ENCODE peak calls at places on chromosomes 12 and 14, in five cellular contexts. E is HepG2, L is GM12878, A is H1, Q is K562. R is an unnamed sample.

GRCh38 chr14:52272375-52272774 is 4.9 kb downstream of the PTGDR start:
- DNase-seq in E (no peak), L (no peak), A (no peak), Q (no peak), R (no peak)

GRCh38 chr12:50579757-50580267 is 75.0 kb downstream of the DIP2B start:
- DNase-seq in E (no peak), L (peak; percentile 40), A (no peak), Q (no peak), R (no peak)

GRCh38 chr12:123269395-123269892 is 2.2 kb downstream of the CDK2AP1 start:
- DNase-seq in E (peak; percentile 30), L (no peak), A (no peak), Q (no peak), R (peak; percentile 95)

GRCh38 chr12:32502693-32503510 is 103.5 kb downstream of the FGD4 start:
- DNase-seq in E (no peak), L (no peak), A (no peak), Q (no peak), R (no peak)

GRCh38 chr12:6795088-6795487 is 5.8 kb downstream of the CD4 start:
- DNase-seq in E (no peak), L (no peak), A (no peak), Q (no peak), R (no peak)

GRCh38 chr14:35331605-35332516 is 39.7 kb downstream of the PSMA6 start:
- DNase-seq in E (peak; percentile 75), L (no peak), A (no peak), Q (peak; percentile 66), R (peak; percentile 55)

GRCh38 chr12:91811481-91812287 is 334.0 kb downstream of the BTG1 start:
- DNase-seq in E (peak; percentile 42), L (peak; percentile 40), A (no peak), Q (peak; percentile 65), R (peak; percentile 22)

GRCh38 chr14:67622675-67623074 is 3.0 kb downstream of the ARG2 start:
- DNase-seq in E (peak; percentile 85), L (no peak), A (no peak), Q (peak; percentile 71), R (no peak)

GRCh38 chr14:77125275-77126073 is 16.1 kb downstream of the ZDHHC22 start:
- DNase-seq in E (no peak), L (no peak), A (no peak), Q (no peak), R (peak; percentile 52)

GRCh38 chr14:91252901-91253794 is 8.6 kb upstream of the GPR68 start:
- DNase-seq in E (no peak), L (no peak), A (no peak), Q (peak; percentile 66), R (peak; percentile 79)

GRCh38 chr12:100061814-100062213 is 77.1 kb upstream of the ANKS1B start:
- DNase-seq in E (no peak), L (no peak), A (no peak), Q (no peak), R (no peak)
- TF ChIP-seq CTCF in E (no peak), L (no peak), A (no peak), Q (no peak), R (no peak)

DNA sequence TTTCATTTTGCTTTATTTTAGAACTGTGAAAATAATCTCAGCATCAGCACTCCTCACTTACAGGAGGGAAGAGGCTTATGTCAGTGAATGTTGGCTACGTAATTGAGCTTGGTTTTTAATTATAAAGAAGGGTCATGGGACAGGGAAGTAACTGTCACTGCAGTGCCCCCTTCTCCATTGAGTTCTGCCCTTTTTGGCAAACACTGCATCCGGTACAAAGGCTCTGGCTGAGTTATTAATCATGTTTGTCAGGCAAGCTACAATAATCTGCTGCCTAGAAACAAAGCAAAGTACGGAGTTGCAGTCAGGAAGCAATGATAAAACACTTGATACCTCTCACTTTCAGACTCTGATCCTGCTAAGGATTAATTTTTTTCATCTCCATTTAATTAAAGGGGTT is 546.7 kb downstream of the SNAPC1 start:
- DNase-seq in E (no peak), L (no peak), A (no peak), Q (no peak), R (no peak)
- TF ChIP-seq TAF1 in E (no peak), L (no peak), A (no peak), Q (no peak), R (no peak)

GRCh38 chr12:19303496-19303895 is 135.8 kb upstream of the AEBP2 start:
- DNase-seq in E (no peak), L (no peak), A (no peak), Q (no peak), R (no peak)
- TF ChIP-seq GABPA in E (no peak), L (no peak), A (no peak), Q (no peak), R (no peak)

DNA sequence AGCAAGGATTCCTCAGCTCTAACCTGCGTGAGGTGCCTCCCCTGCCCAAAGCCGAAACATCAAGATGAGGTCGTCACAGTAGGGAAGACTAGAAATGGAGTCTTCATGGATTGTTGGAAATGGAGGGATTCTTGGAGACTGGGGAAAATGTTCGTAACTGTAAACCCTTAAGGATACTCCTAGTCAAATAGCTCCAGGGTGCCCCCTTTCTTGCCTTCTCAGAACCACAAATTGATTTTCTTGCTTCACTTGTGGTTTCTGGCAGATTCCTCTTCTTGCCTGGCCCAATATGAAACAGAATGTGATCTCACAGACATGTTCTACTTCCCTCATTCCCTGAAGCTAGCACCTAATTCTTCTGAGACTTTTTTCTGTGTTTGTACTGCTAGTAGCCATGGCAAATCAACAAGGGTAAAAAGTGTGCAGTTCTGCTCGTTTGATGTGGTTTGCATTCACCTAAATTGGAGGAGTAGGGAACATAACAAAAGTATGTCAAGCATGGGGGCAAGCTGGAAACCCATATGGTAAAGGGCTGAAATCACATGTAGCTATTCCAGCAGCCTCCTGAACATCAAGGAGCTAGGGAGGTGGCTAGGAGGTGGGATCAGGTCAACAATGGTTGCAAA is 331.9 kb downstream of the PAWR start:
- DNase-seq in E (no peak), L (no peak), A (no peak), Q (no peak), R (no peak)
- TF ChIP-seq CTCF in E (no peak), L (no peak), A (peak; percentile 28), Q (no peak), R (no peak)

DNA sequence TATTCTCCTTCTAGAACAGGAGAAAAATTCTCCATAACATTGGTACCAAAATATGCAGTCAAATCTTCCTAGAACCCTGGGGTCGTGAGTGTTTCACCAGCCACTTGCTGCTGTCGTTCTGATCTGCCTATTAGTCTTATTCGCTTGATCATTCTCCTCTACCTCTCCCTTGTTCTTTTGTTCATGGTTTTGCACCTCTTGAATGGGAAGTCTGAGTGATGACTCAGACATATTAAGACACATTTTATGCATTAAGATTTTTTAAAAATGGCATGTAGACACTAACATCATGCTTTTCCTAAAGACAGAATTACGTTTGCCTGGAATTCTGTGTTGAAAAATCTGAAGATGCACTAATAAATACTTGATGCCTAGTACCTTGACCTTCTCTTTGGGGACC is 159.2 kb upstream of the LRIG3 start:
- DNase-seq in E (no peak), L (no peak), A (no peak), Q (no peak), R (no peak)
- TF ChIP-seq TAF1 in E (no peak), L (no peak), A (no peak), Q (no peak), R (no peak)

R was measured in SK-N-SH.